ENCODE peak calls at places on chromosomes 12 and 14, in ten cellular contexts. X is psoas muscle; M is WTC11; A is lower lobe of right lung; L is HCT116; G is CD8-positive, alpha-beta T cell; S is lower leg skin; U is A549; D is progenitor cell of endocrine pancreas; C is endothelial cell. R is an unnamed sample.

GRCh38 chr12:91326043-91327027 is 143.7 kb upstream of the DCN start:
- DNase-seq in D (peak), L (peak), A (no peak), S (no peak), C (peak), M (peak), X (no peak), G (no peak), U (peak), R (no peak)

GRCh38 chr14:22526744-22527143 is 62.3 kb downstream of the DAD1 start:
- DNase-seq in S (no peak), G (no peak), X (no peak), U (no peak), A (no peak), M (no peak), D (no peak), C (no peak), L (no peak), R (no peak)

GRCh38 chr12:74021937-74022336 is 515.7 kb upstream of the ATXN7L3B start:
- DNase-seq in C (peak), L (peak), U (peak), A (peak), D (peak), M (peak), S (no peak), X (peak), G (no peak), R (no peak)

GRCh38 chr14:28635387-28635786 is 131.2 kb upstream of the FOXG1 start:
- DNase-seq in M (no peak), C (peak), X (no peak), L (peak), D (no peak), U (no peak), A (no peak), S (no peak), G (no peak), R (no peak)

GRCh38 chr14:26454105-26454504 is 143.7 kb downstream of the NOVA1 start:
- DNase-seq in D (no peak), M (no peak), L (no peak), A (no peak), G (no peak), C (no peak), S (no peak), U (no peak), X (no peak), R (no peak)

GRCh38 chr12:110693731-110694130 is 4.8 kb upstream of the HVCN1 start:
- DNase-seq in S (no peak), L (no peak), U (no peak), X (peak), G (no peak), D (no peak), C (no peak), A (peak), M (no peak), R (no peak)

GRCh38 chr14:104664588-104664987 is 24.8 kb upstream of the INF2 start:
- DNase-seq in C (no peak), G (no peak), M (no peak), X (no peak), L (no peak), D (no peak), S (no peak), U (no peak), A (no peak), R (no peak)

GRCh38 chr14:51398898-51399297 is 158.9 kb downstream of the TMX1 start:
- DNase-seq in C (no peak), L (no peak), A (no peak), X (peak), D (no peak), U (peak), S (no peak), G (no peak), M (no peak), R (peak)

GRCh38 chr12:123267335-123267920 is 4.2 kb downstream of the CDK2AP1 start:
- DNase-seq in C (no peak), D (no peak), A (no peak), G (no peak), X (no peak), S (no peak), M (no peak), U (no peak), L (no peak), R (no peak)

GRCh38 chr14:98069712-98070133 is 1202.3 kb downstream of the BCL11B start:
- DNase-seq in L (no peak), C (no peak), X (no peak), D (no peak), S (no peak), G (no peak), A (no peak), U (no peak), M (no peak), R (peak)

GRCh38 chr12:5779401-5779800 is 165.7 kb downstream of the ANO2 start:
- DNase-seq in S (no peak), M (no peak), A (no peak), L (no peak), D (no peak), U (no peak), G (no peak), C (no peak), X (no peak), R (no peak)

GRCh38 chr12:121223283-121223946 is 13.5 kb downstream of the P2RX4 start:
- DNase-seq in G (no peak), L (no peak), D (no peak), M (no peak), A (no peak), S (no peak), C (no peak), U (no peak), X (no peak), R (no peak)

GRCh38 chr12:124392991-124393790 is 98.3 kb downstream of the RFLNA start:
- DNase-seq in X (peak), A (peak), G (no peak), M (no peak), U (no peak), L (no peak), C (no peak), D (no peak), S (peak), R (no peak)

GRCh38 chr12:113647048-113647447 is 175.4 kb upstream of the LHX5 start:
- DNase-seq in M (peak), A (no peak), X (no peak), S (no peak), D (no peak), C (peak), L (peak), U (no peak), G (no peak), R (no peak)

GRCh38 chr12:102642199-102642598 is 161.8 kb upstream of the IGF1 start:
- DNase-seq in D (no peak), A (no peak), S (no peak), U (no peak), G (no peak), M (no peak), C (no peak), X (no peak), L (no peak), R (no peak)

GRCh38 chr14:104843442-104844305 is 21.4 kb upstream of the CEP170B start:
- DNase-seq in D (no peak), M (peak), S (no peak), X (no peak), G (no peak), U (no peak), A (no peak), C (peak), L (no peak), R (no peak)

GRCh38 chr14:51616724-51617409 is 34.8 kb upstream of the FRMD6 start:
- DNase-seq in M (no peak), L (peak), G (no peak), C (no peak), S (no peak), X (no peak), D (no peak), A (no peak), U (peak), R (peak)

GRCh38 chr12:76375939-76376338 is 27.7 kb upstream of the BBS10 start:
- DNase-seq in M (no peak), G (no peak), S (no peak), A (no peak), X (no peak), L (no peak), U (no peak), D (no peak), C (no peak), R (no peak)

GRCh38 chr14:104209985-104210520 is 71.7 kb downstream of the KIF26A start:
- DNase-seq in D (no peak), A (no peak), M (no peak), X (no peak), U (no peak), C (no peak), L (no peak), G (no peak), S (no peak), R (no peak)

GRCh38 chr12:111443586-111443985 is 37.9 kb downstream of the SH2B3 start:
- DNase-seq in D (no peak), A (no peak), X (no peak), C (no peak), G (no peak), S (peak), U (no peak), L (no peak), M (no peak), R (no peak)

GRCh38 chr12:12606793-12607589 is 4.7 kb upstream of the CREBL2 start:
- DNase-seq in X (no peak), S (no peak), A (no peak), G (no peak), D (no peak), M (no peak), C (no peak), L (no peak), U (no peak), R (no peak)

GRCh38 chr14:100529561-100530031 is 57.6 kb downstream of the BEGAIN start:
- DNase-seq in U (no peak), M (peak), A (peak), S (peak), X (no peak), G (peak), C (no peak), D (peak), L (no peak), R (no peak)

GRCh38 chr12:77357654-77358053 is 292.3 kb upstream of the E2F7 start:
- DNase-seq in A (no peak), U (no peak), C (no peak), D (no peak), S (no peak), G (no peak), M (no peak), L (no peak), X (no peak), R (no peak)

GRCh38 chr14:93832665-93833064 is 44.4 kb upstream of the PRIMA1 start:
- DNase-seq in G (no peak), M (no peak), X (no peak), S (peak), D (no peak), U (no peak), C (no peak), A (no peak), L (no peak), R (no peak)

GRCh38 chr14:105944632-105945610 is 418.5 kb downstream of the TMEM121 start:
- DNase-seq in A (peak), L (peak), G (peak), D (no peak), M (no peak), S (no peak), C (no peak), U (peak), X (peak), R (no peak)

GRCh38 chr14:59438148-59438766 is 26.9 kb downstream of the GPR135 start:
- DNase-seq in U (no peak), M (no peak), C (no peak), D (no peak), L (no peak), X (no peak), G (no peak), S (no peak), A (no peak), R (no peak)

GRCh38 chr14:69650948-69651369 is 39.6 kb downstream of the SUSD6 start:
- DNase-seq in M (no peak), U (no peak), S (no peak), A (no peak), X (no peak), D (no peak), C (no peak), G (no peak), L (no peak), R (no peak)

GRCh38 chr12:124497658-124498057 is 69.8 kb downstream of the NCOR2 start:
- DNase-seq in D (no peak), X (peak), M (no peak), A (no peak), G (no peak), S (no peak), U (no peak), C (no peak), L (no peak), R (no peak)

GRCh38 chr12:9041321-9041720 is 52.0 kb downstream of the KLRG1 start:
- DNase-seq in C (no peak), S (no peak), M (no peak), G (no peak), L (no peak), X (no peak), U (no peak), D (no peak), A (no peak), R (no peak)

GRCh38 chr12:118727196-118727595 is 254.1 kb upstream of the SRRM4 start:
- DNase-seq in L (no peak), C (no peak), X (no peak), S (no peak), D (no peak), M (no peak), U (no peak), A (no peak), G (no peak), R (no peak)

GRCh38 chr12:105229446-105229845 is 6.5 kb downstream of the APPL2 start:
- DNase-seq in L (no peak), A (no peak), C (no peak), D (no peak), G (no peak), S (no peak), U (no peak), M (no peak), X (no peak), R (no peak)

GRCh38 chr12:9763025-9763424 is 2.3 kb upstream of the CD69 start:
- DNase-seq in D (no peak), M (no peak), X (no peak), C (no peak), U (no peak), L (no peak), S (no peak), A (no peak), G (no peak), R (no peak)

GRCh38 chr12:31029916-31030562 is 43.6 kb upstream of the DDX11 start:
- DNase-seq in S (no peak), C (no peak), G (no peak), A (no peak), X (no peak), M (no peak), D (peak), U (no peak), L (no peak), R (no peak)

GRCh38 chr12:31033146-31033545 is 40.5 kb upstream of the DDX11 start:
- DNase-seq in M (no peak), S (no peak), U (no peak), D (no peak), X (no peak), L (no peak), A (no peak), C (no peak), G (no peak), R (no peak)

GRCh38 chr12:31033681-31034080 is 40.0 kb upstream of the DDX11 start:
- DNase-seq in S (peak), C (no peak), G (no peak), U (no peak), A (no peak), L (no peak), D (peak), M (no peak), X (no peak), R (no peak)

GRCh38 chr12:31034372-31034771 is 39.3 kb upstream of the DDX11 start:
- DNase-seq in L (peak), C (no peak), G (no peak), D (peak), S (peak), A (no peak), U (no peak), M (no peak), X (no peak), R (no peak)

GRCh38 chr12:31031951-31032335 is 41.7 kb upstream of the DDX11 start:
- DNase-seq in M (no peak), G (no peak), U (no peak), A (no peak), C (no peak), L (no peak), D (peak), X (no peak), S (peak), R (no peak)
- TF ChIP-seq CTCF in M (no peak), G (no peak), U (no peak), A (no peak), C (no peak), L (no peak), D (no peak), X (no peak), S (no peak), R (no peak)

DNA sequence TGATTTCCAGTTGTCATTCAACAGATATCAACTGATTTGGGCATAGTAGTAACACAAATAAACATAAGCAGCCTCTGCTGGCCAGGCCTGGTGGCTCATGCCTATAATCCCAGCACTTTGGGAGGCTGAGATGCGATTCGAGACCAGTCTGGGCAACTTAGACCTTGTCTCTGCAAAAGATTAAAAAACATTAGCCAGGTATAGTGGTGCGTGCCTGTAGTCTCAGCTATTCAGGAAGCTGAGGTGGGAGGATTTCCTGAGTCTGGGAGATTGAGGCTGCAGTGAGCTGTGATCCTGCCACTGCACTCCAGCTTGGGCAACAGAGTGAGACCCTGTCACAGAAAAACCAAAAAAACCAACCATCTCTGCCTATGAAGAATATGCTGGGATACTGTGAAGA is 7.1 kb downstream of the METAP2 start:
- DNase-seq in U (no peak), M (no peak), L (no peak), X (no peak), C (no peak), G (no peak), D (no peak), S (no peak), A (no peak), R (no peak)
- TF ChIP-seq CTCF in U (no peak), M (no peak), L (no peak), X (no peak), C (no peak), G (no peak), D (no peak), S (no peak), A (no peak), R (peak)

DNA sequence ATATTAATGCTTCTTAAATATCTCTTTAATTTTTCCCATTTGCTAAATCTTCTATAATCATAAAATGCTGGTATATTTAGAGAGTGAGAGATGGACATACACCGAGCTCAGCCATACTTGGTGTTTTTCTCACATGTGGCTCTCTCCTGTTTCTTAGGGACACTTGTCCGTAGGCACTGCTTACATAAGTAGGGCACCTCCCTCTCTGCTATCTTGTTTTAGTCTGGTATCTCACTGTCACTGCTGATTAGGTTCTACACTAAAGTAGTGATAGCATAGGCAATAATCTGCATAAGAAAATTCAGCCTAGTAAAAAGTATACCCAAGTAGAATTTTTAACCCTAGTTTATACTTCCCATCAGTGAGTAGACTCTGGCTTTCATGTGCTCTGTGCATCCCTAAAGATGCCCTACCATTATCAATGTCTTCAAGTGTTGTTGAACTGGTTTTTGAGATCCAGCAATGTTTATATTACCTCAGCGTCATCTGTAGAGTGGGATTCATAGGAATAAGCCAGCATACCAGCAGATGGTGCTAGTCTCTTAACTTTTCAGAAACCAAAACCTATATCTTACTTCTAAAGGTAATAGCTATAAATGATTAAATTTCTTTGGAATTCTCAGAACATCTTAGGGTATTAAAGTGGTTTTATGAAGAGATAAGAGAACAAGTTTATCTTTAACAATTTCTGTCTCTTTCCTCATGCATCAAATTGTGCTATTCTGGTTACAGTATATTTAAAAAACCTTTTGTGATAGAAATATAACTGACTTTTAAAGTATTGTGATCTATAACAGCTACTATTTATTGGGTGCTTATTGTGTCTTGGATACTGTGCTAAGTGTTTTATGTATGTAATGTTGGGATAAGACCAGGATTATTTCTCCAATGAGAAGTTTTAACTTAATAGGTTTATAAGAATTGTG is 32.9 kb downstream of the ARID2 start:
- DNase-seq in L (peak), U (peak), S (no peak), G (no peak), D (no peak), M (no peak), C (peak), X (no peak), A (no peak), R (no peak)
- TF ChIP-seq CTCF in L (peak), U (peak), S (no peak), G (peak), D (peak), M (no peak), C (no peak), X (peak), A (peak), R (peak)

GRCh38 chr12:26523708-26524150 is 309.3 kb downstream of the ITPR2 start:
- DNase-seq in U (no peak), L (no peak), M (no peak), S (peak), G (no peak), X (peak), A (peak), C (no peak), D (no peak), R (peak)
- TF ChIP-seq CTCF in U (no peak), L (no peak), M (no peak), S (no peak), G (no peak), X (no peak), A (no peak), C (no peak), D (no peak), R (no peak)

GRCh38 chr14:103127861-103128598 is 4.8 kb downstream of the TNFAIP2 start:
- DNase-seq in D (no peak), G (no peak), A (peak), L (no peak), X (no peak), U (no peak), C (no peak), S (peak), M (no peak), R (no peak)

GRCh38 chr14:103125098-103126070 is 2.1 kb downstream of the TNFAIP2 start:
- DNase-seq in D (no peak), M (no peak), G (no peak), U (no peak), A (no peak), X (peak), C (no peak), L (no peak), S (no peak), R (no peak)

GRCh38 chr14:103126088-103126872 is 3.0 kb downstream of the TNFAIP2 start:
- DNase-seq in G (no peak), S (no peak), C (no peak), X (peak), M (no peak), D (no peak), U (no peak), L (no peak), A (peak), R (no peak)

GRCh38 chr14:103127356-103127755 is 4.1 kb downstream of the TNFAIP2 start:
- DNase-seq in X (no peak), M (peak), S (peak), G (no peak), L (no peak), C (no peak), A (peak), U (no peak), D (no peak), R (no peak)

GRCh38 chr14:103126873-103127304 is 3.6 kb downstream of the TNFAIP2 start:
- DNase-seq in D (peak), X (peak), M (peak), S (no peak), C (peak), L (no peak), G (no peak), A (peak), U (no peak), R (no peak)
- TF ChIP-seq CTCF in D (peak), X (peak), M (no peak), S (no peak), C (no peak), L (no peak), G (no peak), A (peak), U (no peak), R (no peak)

GRCh38 chr14:36524220-36524837 is 4.3 kb upstream of the NKX2-1 start:
- DNase-seq in X (no peak), C (no peak), U (no peak), D (no peak), L (no peak), G (no peak), M (peak), A (no peak), S (no peak), R (no peak)
- TF ChIP-seq CTCF in X (peak), C (peak), U (no peak), D (peak), L (peak), G (no peak), M (peak), A (peak), S (no peak), R (no peak)

GRCh38 chr14:92352158-92352985 is 29.4 kb downstream of the SLC24A4 start:
- DNase-seq in D (no peak), U (peak), M (peak), X (no peak), C (peak), S (no peak), G (no peak), A (no peak), L (peak), R (no peak)
- TF ChIP-seq CTCF in D (peak), U (peak), M (peak), X (no peak), C (peak), S (no peak), G (peak), A (peak), L (peak), R (peak)

R was measured in keratinocyte.